ENCODE peak calls at places on chromosome 13, in seven cellular contexts. X, R, U, Z, W, E and K are unnamed samples.
A peak's percentile ranks its signal among the peaks of the same experiment; 100 is the strongest.

GRCh38 chr13:94121686-94122085 is 357.8 kb downstream of the DCT start:
- DNase-seq in X (no peak), R (no peak), U (no peak), Z (no peak), W (no peak), E (no peak), K (no peak)

GRCh38 chr13:49495783-49496762 is at the start of gene PHF11:
- DNase-seq in X (peak; percentile 63), R (peak; percentile 89), U (peak; percentile 89), Z (peak; percentile 86), W (peak; percentile 69), E (peak; percentile 87), K (peak; percentile 89)

GRCh38 chr13:96052655-96053002 is 572 bp downstream of the UGGT2 start:
- DNase-seq in X (peak; percentile 52), R (no peak), U (no peak), Z (no peak), W (peak; percentile 57), E (no peak), K (no peak)

GRCh38 chr13:92989301-92989700 is 237.3 kb upstream of the GPC6 start:
- DNase-seq in X (no peak), R (no peak), U (no peak), Z (no peak), W (no peak), E (no peak), K (no peak)

GRCh38 chr13:77028202-77028601 is 1.2 kb upstream of the FBXL3 start:
- DNase-seq in X (no peak), R (no peak), U (no peak), Z (no peak), W (peak; percentile 28), E (no peak), K (peak; percentile 53)

GRCh38 chr13:50119593-50119992 is 104.3 kb downstream of the KCNRG start:
- DNase-seq in X (no peak), R (no peak), U (no peak), Z (no peak), W (peak; percentile 34), E (no peak), K (no peak)

GRCh38 chr13:65913173-65913572 is 1317.0 kb downstream of the PCDH9 start:
- DNase-seq in X (no peak), R (no peak), U (no peak), Z (no peak), W (no peak), E (no peak), K (no peak)

GRCh38 chr13:48235100-48235813 is 2.3 kb downstream of the ITM2B start:
- DNase-seq in X (no peak), R (peak; percentile 68), U (no peak), Z (peak; percentile 53), W (no peak), E (peak; percentile 28), K (no peak)

GRCh38 chr13:50209646-50210045 is 194.4 kb downstream of the KCNRG start:
- DNase-seq in X (no peak), R (no peak), U (no peak), Z (no peak), W (no peak), E (no peak), K (no peak)

GRCh38 chr13:49220856-49221614 is 897 bp downstream of the MLNR start:
- DNase-seq in X (no peak), R (no peak), U (no peak), Z (no peak), W (no peak), E (no peak), K (peak; percentile 85)

GRCh38 chr13:25980255-25980654 is 71.6 kb downstream of the SHISA2 start:
- DNase-seq in X (peak; percentile 11), R (no peak), U (no peak), Z (no peak), W (peak; percentile 9), E (no peak), K (no peak)
- TF ChIP-seq CTCF in X (no peak), R (no peak), U (no peak), Z (no peak), W (no peak), E (no peak), K (no peak)

GRCh38 chr13:61727714-61728275 is 312.1 kb upstream of the PCDH20 start:
- DNase-seq in X (no peak), R (no peak), U (no peak), Z (no peak), W (no peak), E (no peak), K (no peak)
- TF ChIP-seq POLR2AphosphoS5 in X (no peak), R (no peak), U (no peak), Z (no peak), W (no peak), E (no peak), K (no peak)

DNA sequence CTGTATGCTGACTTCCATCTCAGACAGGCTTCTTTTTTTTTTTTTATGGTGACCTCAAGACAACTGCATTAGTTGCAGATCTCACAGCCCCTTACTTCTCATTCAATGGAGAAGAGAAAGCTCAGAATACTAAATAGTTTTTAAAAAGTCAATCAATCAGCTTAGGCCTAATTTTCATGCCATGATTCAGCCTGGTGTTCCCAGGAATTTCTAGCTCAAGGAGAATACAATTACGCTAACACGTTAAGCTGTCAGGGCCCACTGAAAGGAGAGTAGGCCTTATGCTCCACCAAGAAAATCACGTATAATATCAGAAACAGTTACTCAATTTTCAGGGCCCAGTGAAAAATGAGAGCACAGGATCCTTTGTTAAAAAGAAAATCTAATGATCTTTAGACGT is 1596.0 kb upstream of the MIR17HG start:
- DNase-seq in X (no peak), R (no peak), U (no peak), Z (no peak), W (no peak), E (no peak), K (no peak)
- TF ChIP-seq EP300 in X (no peak), R (no peak), U (no peak), Z (no peak), W (no peak), E (no peak), K (no peak)

DNA sequence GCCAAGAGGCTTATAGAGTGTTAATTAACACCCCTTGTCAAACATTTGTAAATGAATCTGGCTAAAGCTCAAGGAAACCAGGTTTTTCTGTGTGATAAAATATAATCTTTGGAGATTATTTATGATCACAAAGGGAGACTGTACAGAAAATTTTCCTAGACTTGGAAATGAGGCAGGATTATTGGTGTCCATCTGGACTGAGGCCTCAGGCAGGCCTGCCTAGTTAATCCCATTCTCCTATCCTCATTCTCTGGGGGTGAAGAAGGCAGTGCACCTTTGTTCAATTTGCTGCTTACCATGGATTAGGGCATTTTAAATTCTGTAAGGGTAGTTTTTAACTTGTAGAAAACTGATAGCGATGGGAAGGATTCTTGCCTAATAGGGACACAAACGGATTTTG is 17.8 kb downstream of the KL start:
- DNase-seq in X (no peak), R (no peak), U (no peak), Z (no peak), W (no peak), E (no peak), K (no peak)
- TF ChIP-seq CTCF in X (no peak), R (no peak), U (no peak), Z (no peak), W (no peak), E (no peak), K (no peak)

GRCh38 chr13:114142640-114143490 is 10.4 kb upstream of the RASA3 start:
- DNase-seq in X (no peak), R (peak; percentile 64), U (peak; percentile 62), Z (peak; percentile 63), W (no peak), E (peak; percentile 78), K (no peak)

GRCh38 chr13:114142137-114142550 is 9.7 kb upstream of the RASA3 start:
- DNase-seq in X (no peak), R (peak; percentile 29), U (no peak), Z (no peak), W (no peak), E (no peak), K (no peak)

GRCh38 chr13:114140131-114140908 is 7.9 kb upstream of the RASA3 start:
- DNase-seq in X (no peak), R (peak; percentile 39), U (no peak), Z (no peak), W (no peak), E (peak; percentile 50), K (no peak)

GRCh38 chr13:114141261-114141996 is 9.0 kb upstream of the RASA3 start:
- DNase-seq in X (no peak), R (peak; percentile 17), U (no peak), Z (no peak), W (no peak), E (no peak), K (no peak)

GRCh38 chr13:114140909-114141255 is 8.5 kb upstream of the RASA3 start:
- DNase-seq in X (no peak), R (peak; percentile 50), U (no peak), Z (no peak), W (no peak), E (no peak), K (no peak)
- TF ChIP-seq POLR2AphosphoS5 in X (no peak), R (no peak), U (no peak), Z (no peak), W (no peak), E (no peak), K (no peak)

GRCh38 chr13:28597641-28598040 is 61.3 kb upstream of the POMP start:
- DNase-seq in X (no peak), R (no peak), U (no peak), Z (no peak), W (no peak), E (no peak), K (no peak)
- TF ChIP-seq EP300 in X (no peak), R (no peak), U (no peak), Z (no peak), W (no peak), E (no peak), K (no peak)

GRCh38 chr13:38575427-38575826 is 111.5 kb upstream of the FREM2 start:
- DNase-seq in X (no peak), R (no peak), U (no peak), Z (no peak), W (no peak), E (no peak), K (no peak)

GRCh38 chr13:38582133-38582532 is 104.7 kb upstream of the FREM2 start:
- DNase-seq in X (peak; percentile 47), R (no peak), U (no peak), Z (no peak), W (peak; percentile 50), E (no peak), K (no peak)

DNA sequence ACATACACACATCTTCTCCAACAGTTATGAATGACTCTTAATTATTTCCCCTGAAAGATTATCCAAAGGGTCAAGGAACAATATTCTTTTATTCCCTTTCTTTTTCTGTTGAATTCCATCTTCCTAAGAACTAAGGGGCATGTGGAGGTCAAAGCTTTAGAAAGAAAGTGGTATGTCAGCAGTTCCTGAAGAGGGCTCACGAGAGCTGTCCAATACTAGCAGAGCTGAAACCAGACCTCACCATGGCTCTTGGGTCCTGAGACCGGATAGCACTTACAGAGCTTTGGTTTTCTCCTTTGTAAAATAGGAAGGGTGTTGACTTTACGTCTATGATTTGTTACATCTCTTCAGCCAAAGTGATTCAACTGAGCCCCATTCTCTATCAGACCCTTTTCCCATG is 109.8 kb upstream of the FREM2 start:
- DNase-seq in X (peak; percentile 1), R (no peak), U (no peak), Z (no peak), W (peak; percentile 1), E (no peak), K (peak; percentile 28)
- TF ChIP-seq CTCF in X (no peak), R (no peak), U (no peak), Z (no peak), W (no peak), E (no peak), K (no peak)